ENCODE peak calls at places on chromosome 10, in five cellular contexts. W is cardiac fibroblast, R is cardiac muscle cell, B is aorta, I is right cardiac atrium. H is an unnamed sample.
A peak's percentile ranks its signal among the peaks of the same experiment; 100 is the strongest.

GRCh38 chr10:133309720-133310398 is 1.1 kb downstream of the ZNF511 start:
- DNase-seq in W (no peak), R (no peak), B (peak; percentile 81), I (peak; percentile 51), H (no peak)

GRCh38 chr10:120437541-120437940 is 19.5 kb upstream of the PLPP4 start:
- DNase-seq in W (no peak), R (no peak), B (no peak), I (no peak), H (no peak)

GRCh38 chr10:133052076-133052475 is 35.6 kb upstream of the ADGRA1 start:
- DNase-seq in W (no peak), R (no peak), B (no peak), I (no peak), H (no peak)

GRCh38 chr10:43249151-43249961 is 17.5 kb downstream of the RASGEF1A start:
- DNase-seq in W (no peak), R (no peak), B (peak; percentile 56), I (no peak), H (no peak)

GRCh38 chr10:120460776-120461175 is 3.7 kb downstream of the PLPP4 start:
- DNase-seq in W (peak; percentile 77), R (peak; percentile 87), B (no peak), I (no peak), H (no peak)

GRCh38 chr10:96858706-96859050 is 26.6 kb downstream of the LCOR start:
- DNase-seq in W (no peak), R (no peak), B (no peak), I (no peak), H (no peak)

GRCh38 chr10:132837905-132838304 is 52.0 kb upstream of the NKX6-2 start:
- DNase-seq in W (no peak), R (no peak), B (peak; percentile 67), I (no peak), H (no peak)

GRCh38 chr10:36474456-36474855 is 650.9 kb upstream of the ANKRD30A start:
- DNase-seq in W (no peak), R (no peak), B (no peak), I (no peak), H (no peak)

GRCh38 chr10:70907619-70908425 is 19.5 kb upstream of the PCBD1 start:
- DNase-seq in W (no peak), R (no peak), B (peak; percentile 67), I (no peak), H (no peak)

GRCh38 chr10:86439544-86439943 is 72.9 kb upstream of the GRID1 start:
- DNase-seq in W (peak; percentile 97), R (peak; percentile 94), B (no peak), I (peak; percentile 76), H (peak; percentile 6)
- H3K4me3 ChIP-seq in W (no peak overlapping the region), R (no peak overlapping the region), B (no peak overlapping the region), I (no peak overlapping the region), H (no peak overlapping the region)

GRCh38 chr10:44967596-44967995 is 8.0 kb downstream of the RASSF4 start:
- DNase-seq in W (no peak), R (no peak), B (no peak), I (no peak), H (no peak)
- H3K4me3 ChIP-seq in W (no peak overlapping the region), R (no peak overlapping the region), B (no peak overlapping the region), I (no peak overlapping the region), H (no peak overlapping the region)

DNA sequence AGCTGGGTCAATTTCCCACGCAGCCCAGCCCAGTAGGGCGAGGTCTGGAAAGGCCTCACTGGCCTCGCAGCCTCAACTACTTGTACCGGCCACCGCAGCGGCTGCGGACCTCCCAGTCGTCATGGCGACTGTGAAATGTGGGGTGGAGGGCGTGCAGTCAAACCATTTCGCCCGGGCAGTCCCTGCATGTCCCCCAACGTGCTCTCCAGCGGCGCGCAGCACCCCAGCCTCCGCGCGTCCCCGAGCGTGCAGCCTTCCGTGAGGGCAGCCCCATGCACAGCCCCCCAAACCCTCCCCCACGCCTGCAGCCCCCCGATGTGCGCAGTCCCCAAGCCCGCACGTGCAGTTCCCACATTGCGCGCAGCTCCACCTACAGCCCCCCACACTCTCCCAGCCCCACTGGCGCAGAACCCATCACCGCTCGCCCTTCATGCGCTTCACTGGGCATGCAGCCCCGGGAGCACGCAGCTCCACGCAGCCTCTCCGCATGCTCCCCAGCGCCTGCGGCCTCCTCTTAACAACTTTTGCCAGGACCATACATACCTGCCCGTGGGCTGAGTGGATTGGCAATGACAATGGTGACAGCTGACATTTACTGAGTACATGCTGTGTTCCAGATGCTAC is 34.5 kb upstream of the SFTPD start:
- DNase-seq in W (no peak), R (no peak), B (no peak), I (no peak), H (no peak)
- H3K4me3 ChIP-seq in W (no peak overlapping the region), R (no peak overlapping the region), B (no peak overlapping the region), I (no peak overlapping the region), H (no peak overlapping the region)

GRCh38 chr10:72803119-72803505 is 90.4 kb upstream of the OIT3 start:
- DNase-seq in W (no peak), R (peak; percentile 40), B (no peak), I (no peak), H (no peak)
- H3K4me3 ChIP-seq in W (peak overlapping the region; percentile 28), R (no peak overlapping the region), B (no peak overlapping the region), I (peak overlapping the region; percentile 28), H (no peak overlapping the region)

DNA sequence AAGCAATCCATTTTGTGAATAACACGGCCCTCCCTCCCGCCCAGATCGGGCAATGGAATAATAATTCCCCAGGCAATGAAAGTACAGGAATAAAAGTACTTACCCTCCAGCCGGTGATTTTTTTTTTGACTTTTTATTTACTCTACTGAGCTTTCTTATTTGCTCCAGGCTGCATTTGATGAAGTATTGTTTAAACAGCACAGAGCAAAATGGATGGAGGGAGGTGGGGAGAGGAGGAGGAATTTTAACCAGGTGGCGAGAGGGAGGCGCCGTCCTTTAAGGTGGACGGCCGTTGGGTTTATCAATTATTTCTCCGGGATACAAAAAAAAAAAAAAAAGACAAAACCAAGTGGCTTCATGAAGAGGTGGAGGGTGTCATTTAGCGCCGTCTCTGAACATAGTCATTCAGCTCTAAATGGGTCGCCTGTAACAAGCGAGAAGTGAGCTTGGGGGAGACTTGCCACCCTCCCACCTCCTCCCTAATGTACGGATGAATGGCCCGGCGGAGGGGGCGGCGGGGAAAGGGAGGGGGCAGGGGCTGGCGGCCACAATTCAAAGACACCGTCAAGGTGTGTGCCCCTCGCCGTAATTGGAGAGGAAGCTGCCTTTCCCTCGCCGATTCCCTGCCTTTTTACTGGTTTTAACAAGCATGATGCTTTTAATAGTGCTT is 120.4 kb downstream of the BUB3 start:
- DNase-seq in W (no peak), R (no peak), B (no peak), I (no peak), H (no peak)
- H3K4me3 ChIP-seq in W (no peak overlapping the region), R (no peak overlapping the region), B (no peak overlapping the region), I (no peak overlapping the region), H (no peak overlapping the region)

DNA sequence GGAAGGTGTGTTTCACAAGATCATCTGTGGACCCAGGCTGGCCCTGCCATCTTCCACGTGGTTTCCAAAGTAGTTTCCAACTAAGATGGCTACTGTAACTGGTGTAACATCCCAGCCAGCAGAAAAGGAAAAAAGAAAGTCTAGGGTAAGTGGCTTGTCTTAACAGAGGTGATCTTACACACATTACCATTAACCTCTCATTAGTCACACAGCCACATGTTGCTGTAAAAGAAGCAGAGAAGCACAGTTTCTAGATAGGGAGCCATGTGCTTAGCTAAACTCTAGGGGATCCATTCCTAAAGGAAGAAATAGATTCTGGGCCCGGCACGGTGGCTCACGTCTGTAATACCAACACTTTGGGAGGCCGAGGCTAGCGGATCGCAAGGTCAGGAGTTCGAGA is 54.3 kb downstream of the ZNF438 start:
- DNase-seq in W (no peak), R (no peak), B (no peak), I (no peak), H (no peak)
- H3K4me3 ChIP-seq in W (no peak overlapping the region), R (no peak overlapping the region), B (no peak overlapping the region), I (no peak overlapping the region), H (no peak overlapping the region)

GRCh38 chr10:125159486-125159931 is 854 bp downstream of the CTBP2 start:
- DNase-seq in W (no peak), R (peak; percentile 23), B (peak; percentile 82), I (peak; percentile 43), H (no peak)

GRCh38 chr10:125162181-125162906 is 2.0 kb upstream of the CTBP2 start:
- DNase-seq in W (no peak), R (no peak), B (peak; percentile 76), I (no peak), H (no peak)

GRCh38 chr10:125159932-125160855 is at the start of gene CTBP2:
- DNase-seq in W (peak; percentile 50), R (peak; percentile 66), B (peak; percentile 86), I (peak; percentile 63), H (no peak)

GRCh38 chr10:125160856-125161569 is 650 bp upstream of the CTBP2 start:
- DNase-seq in W (peak; percentile 80), R (peak; percentile 89), B (peak; percentile 91), I (peak; percentile 79), H (no peak)

DNA sequence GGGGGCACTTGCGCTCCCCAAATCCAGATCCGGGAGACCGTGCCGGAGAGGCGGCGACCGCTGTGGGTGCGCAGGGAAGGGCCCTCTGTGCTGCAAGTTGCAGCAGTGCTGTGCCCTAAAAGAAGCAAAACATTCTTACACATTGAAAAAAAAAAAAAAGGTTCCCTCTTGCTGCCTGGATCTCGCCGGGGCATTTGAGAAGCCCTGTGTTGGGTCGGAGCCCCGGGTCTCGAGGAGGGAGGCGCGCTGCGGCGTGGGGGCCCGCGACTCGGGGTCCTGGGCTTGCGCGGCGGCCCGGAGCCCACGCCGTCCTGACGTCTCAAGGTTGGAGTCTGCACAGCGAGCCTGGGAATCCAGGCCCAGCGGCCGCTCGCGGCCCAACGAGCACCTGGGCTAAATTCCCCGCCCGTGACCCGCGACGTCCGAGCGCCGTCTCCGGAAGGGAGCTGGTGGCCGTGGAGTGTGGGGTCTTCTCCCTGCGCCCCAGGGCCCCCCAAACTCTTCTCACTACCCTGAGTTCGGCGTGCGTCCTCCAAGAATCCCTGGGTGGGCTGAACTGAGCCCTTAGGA is 1.3 kb upstream of the CTBP2 start:
- DNase-seq in W (peak; percentile 66), R (no peak), B (peak; percentile 81), I (no peak), H (no peak)
- H3K4me3 ChIP-seq in W (peak overlapping the region; percentile 70), R (peak overlapping the region; percentile 97), B (peak overlapping the region; percentile 83), I (peak overlapping the region; percentile 99), H (no peak overlapping the region)

GRCh38 chr10:122062831-122063674 is 74.1 kb downstream of the TACC2 start:
- DNase-seq in W (peak; percentile 90), R (peak; percentile 87), B (peak; percentile 87), I (peak; percentile 89), H (no peak)
- H3K4me3 ChIP-seq in W (no peak overlapping the region), R (no peak overlapping the region), B (no peak overlapping the region), I (no peak overlapping the region), H (no peak overlapping the region)